ENCODE peak calls at places on chromosomes 1 and 21, in seven cellular contexts. S is neuronal stem cell, U is mesenchymal stem cell, T is mesendoderm, Q is H9, K is H1, G is IMR-90. Y is an unnamed sample.

GRCh38 chr1:43639990-43640794 is 9.8 kb upstream of the KDM4A start:
- DNase-seq in S (no peak), K (no peak), Q (no peak), G (no peak), U (no peak), T (no peak), Y (no peak)

GRCh38 chr1:215113776-215114153 is 31.2 kb downstream of the KCNK2 start:
- DNase-seq in S (no peak), T (no peak), U (no peak), Q (no peak), G (no peak), K (no peak), Y (no peak)

GRCh38 chr1:162197615-162198497 is 128.4 kb downstream of the NOS1AP start:
- DNase-seq in T (peak), U (no peak), S (no peak), K (no peak), Q (peak), G (no peak), Y (no peak)

GRCh38 chr1:101902199-101902598 is 94.5 kb downstream of the OLFM3 start:
- DNase-seq in U (no peak), S (no peak), Q (no peak), G (no peak), T (no peak), K (no peak), Y (no peak)

GRCh38 chr1:93221913-93222312 is 41.4 kb downstream of the CCDC18 start:
- DNase-seq in K (no peak), T (no peak), G (peak), S (no peak), U (peak), Q (no peak), Y (no peak)

GRCh38 chr1:244181867-244182266 is 130.8 kb downstream of the ZBTB18 start:
- DNase-seq in Q (no peak), U (no peak), S (no peak), K (no peak), T (no peak), G (no peak), Y (no peak)

GRCh38 chr1:112718691-112719418 is 3.7 kb upstream of the PPM1J start:
- DNase-seq in K (no peak), G (peak), S (peak), U (peak), Q (peak), T (peak), Y (peak)

GRCh38 chr1:46342084-46342656 is 1.6 kb downstream of the NSUN4 start:
- DNase-seq in S (no peak), G (peak), Q (no peak), K (no peak), T (peak), U (peak), Y (peak)

GRCh38 chr1:48223372-48224081 is 1.0 kb downstream of the SLC5A9 start:
- DNase-seq in Q (no peak), S (no peak), T (no peak), G (no peak), U (no peak), K (no peak), Y (no peak)

GRCh38 chr1:36580524-36580923 is 97.8 kb upstream of the CSF3R start:
- DNase-seq in Q (peak), S (no peak), U (no peak), K (no peak), G (no peak), T (peak), Y (no peak)

GRCh38 chr1:44830900-44831304 is 12.2 kb downstream of the PTCH2 start:
- DNase-seq in G (no peak), U (no peak), S (no peak), K (no peak), Q (no peak), T (no peak), Y (no peak)

GRCh38 chr1:37602750-37603694 is 7.3 kb upstream of the GNL2 start:
- DNase-seq in T (peak), G (peak), S (peak), K (no peak), U (peak), Q (peak), Y (peak)

GRCh38 chr1:13749543-13750307 is 49.7 kb downstream of the PRDM2 start:
- DNase-seq in Q (no peak), T (peak), K (no peak), G (peak), S (peak), U (peak), Y (peak)

GRCh38 chr1:110164951-110165350 is 14.7 kb downstream of the SLC6A17 start:
- DNase-seq in U (no peak), T (no peak), G (no peak), S (no peak), K (no peak), Q (no peak), Y (no peak)

GRCh38 chr21:27315373-27315772 is 348.5 kb upstream of the ADAMTS5 start:
- DNase-seq in Q (no peak), U (peak), S (no peak), T (peak), K (no peak), G (no peak), Y (no peak)

GRCh38 chr21:45264146-45264918 is 23.4 kb downstream of the POFUT2 start:
- DNase-seq in K (no peak), S (no peak), U (no peak), Q (peak), T (no peak), G (no peak), Y (no peak)

GRCh38 chr1:222068937-222069336 is 327.0 kb upstream of the DUSP10 start:
- DNase-seq in T (no peak), G (no peak), Q (no peak), K (no peak), U (no peak), S (no peak), Y (no peak)

GRCh38 chr1:172929006-172929405 is 121.7 kb downstream of the TNFSF18 start:
- DNase-seq in G (peak), S (no peak), T (no peak), Q (no peak), U (no peak), K (no peak), Y (peak)

GRCh38 chr1:112325504-112325903 is 70.5 kb upstream of the CTTNBP2NL start:
- DNase-seq in K (no peak), S (no peak), U (no peak), Q (peak), G (no peak), T (peak), Y (no peak)

GRCh38 chr1:19684677-19685076 is 20.0 kb downstream of the HTR6 start:
- DNase-seq in S (no peak), Q (no peak), K (no peak), U (no peak), G (no peak), T (no peak), Y (no peak)

GRCh38 chr21:31293986-31294385 is 50.1 kb downstream of the TIAM1 start:
- DNase-seq in Q (no peak), K (no peak), S (peak), T (peak), G (peak), U (peak), Y (peak)

GRCh38 chr1:62621907-62622306 is 24.6 kb downstream of the ANGPTL3 start:
- DNase-seq in K (no peak), Q (no peak), S (no peak), U (peak), T (peak), G (peak), Y (peak)

GRCh38 chr1:90768098-90768497 is 51.0 kb upstream of the BARHL2 start:
- DNase-seq in S (no peak), U (no peak), T (no peak), Q (no peak), K (no peak), G (no peak), Y (no peak)

GRCh38 chr1:244090645-244091044 is 39.6 kb downstream of the ZBTB18 start:
- DNase-seq in T (no peak), S (no peak), U (no peak), K (no peak), G (no peak), Q (no peak), Y (no peak)

GRCh38 chr1:110860174-110860573 is 12.8 kb upstream of the CD53 start:
- DNase-seq in K (no peak), G (no peak), U (no peak), S (no peak), T (no peak), Q (no peak), Y (no peak)

GRCh38 chr1:54474500-54475235 is 68.5 kb upstream of the SSBP3 start:
- DNase-seq in K (no peak), T (no peak), U (peak), S (no peak), G (no peak), Q (peak), Y (peak)

GRCh38 chr1:64572222-64572900 is 102.4 kb downstream of the CACHD1 start:
- DNase-seq in G (no peak), Q (peak), U (no peak), K (no peak), S (no peak), T (no peak), Y (no peak)

GRCh38 chr1:31788825-31789256 is 24.7 kb upstream of the ADGRB2 start:
- DNase-seq in U (peak), S (peak), G (peak), Q (no peak), T (peak), K (no peak), Y (peak)

GRCh38 chr1:154440031-154440430 is 34.9 kb downstream of the IL6R start:
- DNase-seq in Q (no peak), U (no peak), K (no peak), G (no peak), S (no peak), T (no peak), Y (no peak)

GRCh38 chr1:6424619-6425593 is at the start of gene ESPN:
- DNase-seq in K (no peak), U (no peak), Q (no peak), S (no peak), T (no peak), G (no peak), Y (no peak)

GRCh38 chr1:110336300-110337039 is 2.7 kb upstream of the RBM15 start:
- DNase-seq in K (no peak), U (no peak), Q (no peak), G (no peak), T (peak), S (no peak), Y (peak)

GRCh38 chr1:222728746-222729145 is 8.3 kb upstream of the FAM177B start:
- DNase-seq in K (no peak), G (no peak), T (no peak), Q (no peak), S (no peak), U (no peak), Y (no peak)

GRCh38 chr1:159823401-159823800 is 3.3 kb upstream of the SLAMF8 start:
- DNase-seq in T (peak), Q (no peak), U (no peak), K (no peak), G (no peak), S (no peak), Y (no peak)

GRCh38 chr1:177710973-177711372 is 258.9 kb downstream of the SEC16B start:
- DNase-seq in T (peak), G (no peak), Q (peak), U (no peak), K (no peak), S (no peak), Y (no peak)

GRCh38 chr1:37732111-37732780 is 32.7 kb downstream of the EPHA10 start:
- DNase-seq in K (no peak), U (no peak), G (no peak), T (no peak), Q (no peak), S (no peak), Y (no peak)

DNA sequence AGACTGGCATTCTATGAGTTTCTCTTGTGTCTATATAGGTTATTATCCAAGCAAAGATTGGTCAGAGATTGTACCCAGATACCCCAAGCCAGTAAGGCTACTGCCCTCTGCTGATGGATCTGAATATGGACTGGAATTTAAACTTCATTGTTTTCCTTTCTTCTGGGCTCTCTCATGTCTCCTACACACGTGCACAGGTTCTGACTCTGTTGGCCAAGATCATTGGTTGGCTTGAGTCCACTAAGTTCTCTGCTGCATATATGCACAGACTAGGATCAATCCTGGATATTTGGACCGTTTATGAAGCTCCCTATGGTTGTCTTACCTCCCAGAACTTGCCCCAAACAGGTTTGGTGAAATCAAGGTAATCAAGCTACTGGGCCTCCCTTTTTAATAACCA is 69.7 kb downstream of the CC2D1B start:
- DNase-seq in Q (no peak), S (peak), G (peak), U (peak), T (peak), K (no peak), Y (peak)
- H3K18ac ChIP-seq in Q (no peak), S (no peak), G (no peak), U (no peak), T (no peak), K (no peak), Y (no peak)

GRCh38 chr1:161171696-161172095 is 5.5 kb downstream of the PPOX start:
- DNase-seq in S (no peak), Q (no peak), K (no peak), G (no peak), U (no peak), T (no peak), Y (no peak)

GRCh38 chr1:161172349-161172748 is 5.0 kb downstream of the B4GALT3 start:
- DNase-seq in S (no peak), T (no peak), G (no peak), Q (no peak), U (no peak), K (no peak), Y (no peak)

GRCh38 chr1:161168906-161169305 is 2.7 kb downstream of the PPOX start:
- DNase-seq in K (no peak), S (no peak), G (no peak), U (no peak), T (no peak), Q (no peak), Y (no peak)

GRCh38 chr1:161172776-161173376 is 4.4 kb downstream of the B4GALT3 start:
- DNase-seq in U (peak), G (peak), S (no peak), Q (no peak), T (no peak), K (no peak), Y (peak)

GRCh38 chr1:161171191-161171590 is 5.0 kb downstream of the PPOX start:
- DNase-seq in T (no peak), S (no peak), G (no peak), U (no peak), Q (no peak), K (no peak), Y (no peak)
- H3K18ac ChIP-seq in T (no peak), S (no peak), G (no peak), U (no peak), Q (no peak), K (no peak), Y (no peak)

GRCh38 chr1:21437341-21437640 is 2.6 kb upstream of the NBPF3 start:
- DNase-seq in U (no peak), K (no peak), G (no peak), T (no peak), S (no peak), Q (no peak), Y (no peak)

GRCh38 chr1:21439345-21439720 is 604 bp upstream of the NBPF3 start:
- DNase-seq in U (no peak), S (no peak), Q (no peak), G (no peak), T (no peak), K (no peak), Y (no peak)

GRCh38 chr1:21436488-21437340 is 3.2 kb upstream of the NBPF3 start:
- DNase-seq in U (no peak), T (peak), S (no peak), G (no peak), Q (peak), K (no peak), Y (peak)

GRCh38 chr1:21435646-21436487 is 4.1 kb upstream of the NBPF3 start:
- DNase-seq in T (no peak), K (no peak), U (no peak), S (no peak), G (no peak), Q (no peak), Y (no peak)

DNA sequence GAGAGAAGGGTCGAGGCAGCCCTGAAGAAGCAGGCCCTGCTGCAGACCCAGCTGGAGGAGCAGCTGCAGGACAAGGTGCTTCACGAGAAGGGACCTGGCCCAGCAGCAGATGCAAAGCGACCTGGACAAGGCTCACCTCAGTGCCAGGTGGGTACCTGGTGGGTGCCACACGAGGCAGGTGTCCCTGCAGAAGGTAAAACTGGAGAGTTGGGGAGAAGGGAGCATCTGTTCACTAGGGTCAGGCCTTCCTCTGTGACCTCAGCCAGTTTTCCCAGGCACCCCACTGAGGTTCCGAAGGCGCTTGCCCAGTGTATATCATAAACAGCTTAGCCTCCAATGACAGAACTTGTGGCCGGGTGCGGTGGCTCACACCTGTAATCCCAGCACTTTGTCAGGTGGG is 5.5 kb upstream of the NBPF3 start:
- DNase-seq in Q (no peak), G (no peak), K (no peak), T (no peak), S (no peak), U (no peak), Y (no peak)
- H3K18ac ChIP-seq in Q (no peak), G (no peak), K (no peak), T (no peak), S (peak), U (no peak), Y (no peak)

GRCh38 chr1:16464917-16465625 is 24.5 kb downstream of the NECAP2 start:
- DNase-seq in U (no peak), K (no peak), G (peak), S (no peak), T (no peak), Q (no peak), Y (peak)

GRCh38 chr1:16474166-16474800 is 33.8 kb downstream of the NECAP2 start:
- DNase-seq in U (no peak), G (no peak), T (no peak), S (no peak), K (no peak), Q (no peak), Y (no peak)

GRCh38 chr1:16462773-16463330 is 22.3 kb downstream of the NECAP2 start:
- DNase-seq in U (no peak), G (no peak), Q (no peak), S (no peak), T (no peak), K (no peak), Y (peak)

DNA sequence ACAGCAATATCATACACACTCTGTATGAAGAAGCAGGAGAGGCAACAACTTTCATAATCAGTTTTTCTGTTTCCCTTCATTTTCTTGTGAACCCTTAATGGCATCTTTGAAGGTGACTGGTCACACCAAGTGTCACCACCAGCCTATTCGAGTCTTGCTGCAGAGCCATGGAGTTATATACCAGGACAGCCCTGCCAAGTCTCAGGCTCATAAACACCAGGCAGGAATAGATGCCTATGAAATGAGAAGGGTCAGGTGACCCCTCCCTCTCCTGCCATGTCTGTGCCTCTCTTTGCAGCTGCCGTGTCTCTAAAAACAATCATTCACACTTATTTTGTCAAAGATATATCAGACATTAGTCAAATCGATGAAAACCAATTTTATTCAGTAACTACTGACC is 28.0 kb downstream of the NECAP2 start:
- DNase-seq in Q (no peak), T (no peak), G (no peak), K (no peak), U (no peak), S (no peak), Y (no peak)
- H3K18ac ChIP-seq in Q (no peak), T (no peak), G (no peak), K (no peak), U (no peak), S (no peak), Y (no peak)

GRCh38 chr1:41368801-41369200 is 7.6 kb downstream of the FOXO6 start:
- DNase-seq in S (no peak), Q (no peak), K (no peak), T (no peak), G (no peak), U (no peak), Y (peak)
- H3K18ac ChIP-seq in S (peak), Q (no peak), K (no peak), T (no peak), G (no peak), U (no peak), Y (peak)

DNA sequence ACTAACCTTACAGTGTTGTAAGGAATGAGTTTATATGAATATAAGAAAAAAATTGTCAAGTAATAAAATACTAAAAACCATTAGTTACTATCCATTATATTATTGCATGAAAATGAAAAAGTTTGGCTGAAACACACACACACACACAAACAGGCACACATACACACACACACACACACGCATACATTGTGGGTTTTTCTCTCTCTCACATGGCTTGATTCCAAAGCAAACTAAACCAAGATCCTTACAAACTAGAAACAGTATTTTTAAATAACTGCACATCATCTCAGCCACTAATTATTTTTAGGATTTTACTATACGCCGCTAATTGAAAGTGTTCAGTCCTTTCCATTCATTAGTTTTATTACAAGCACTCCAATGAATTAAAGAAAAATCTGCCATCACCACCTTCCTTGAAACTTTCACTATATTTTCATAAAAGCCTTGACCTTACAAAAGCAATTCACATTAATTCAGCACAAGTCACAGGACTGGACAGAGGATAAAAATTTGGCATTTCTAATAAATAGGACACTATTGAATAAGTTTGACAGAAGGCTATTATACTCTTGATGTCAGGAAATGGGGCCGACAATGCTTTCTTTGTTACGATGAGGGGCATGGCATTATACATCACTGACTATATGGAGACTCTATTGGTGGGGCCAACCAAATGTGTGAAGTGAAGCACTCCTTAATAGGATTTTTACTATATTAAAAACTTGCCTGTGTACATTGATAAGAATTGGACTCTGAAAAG is 187.0 kb upstream of the ESRRG start:
- DNase-seq in T (no peak), K (no peak), U (no peak), G (peak), Q (no peak), S (no peak), Y (no peak)
- H3K18ac ChIP-seq in T (no peak), K (no peak), U (no peak), G (no peak), Q (no peak), S (no peak), Y (no peak)